ENCODE peak calls at places on chromosomes 16 and 17, in seven cellular contexts. W, C, R, U, K, L and V are unnamed samples. For H3K9me3, the result is how much of the 10 kb centered on the place peaks cover.

GRCh38 chr16:72986011-72986410 is 61.9 kb downstream of the ZFHX3 start:
- DNase-seq in K (no peak), U (no peak), R (no peak), L (peak), W (no peak), C (peak), V (peak)

GRCh38 chr16:69393898-69394849 is 8.4 kb upstream of the TERF2 start:
- DNase-seq in K (no peak), W (no peak), R (no peak), C (no peak), L (no peak), U (no peak), V (no peak)

GRCh38 chr16:84367750-84368320 is 503 bp upstream of the ATP2C2 start:
- DNase-seq in C (no peak), K (no peak), U (peak), L (no peak), R (peak), W (peak), V (no peak)

GRCh38 chr16:71867934-71868333 is 16.0 kb downstream of the ZNF821 start:
- DNase-seq in W (no peak), U (no peak), C (peak), R (no peak), L (no peak), K (no peak), V (no peak)

GRCh38 chr17:64128787-64129514 is 993 bp downstream of the ERN1 start:
- DNase-seq in L (no peak), K (no peak), R (peak), U (peak), W (peak), C (no peak), V (no peak)

GRCh38 chr17:76716834-76717205 is 6.1 kb upstream of the MXRA7 start:
- DNase-seq in K (no peak), R (no peak), C (no peak), W (no peak), L (no peak), U (no peak), V (peak)

GRCh38 chr17:40307691-40308289 is 1.2 kb upstream of the RARA start:
- DNase-seq in U (peak), C (no peak), W (no peak), R (no peak), L (no peak), K (no peak), V (no peak)

GRCh38 chr17:30443721-30444120 is 33.5 kb upstream of the GOSR1 start:
- DNase-seq in R (no peak), K (no peak), W (no peak), C (no peak), U (no peak), L (no peak), V (no peak)

GRCh38 chr17:41325611-41326010 is 10.1 kb upstream of the KRTAP17-1 start:
- DNase-seq in W (no peak), U (no peak), K (no peak), R (no peak), C (no peak), L (no peak), V (no peak)

GRCh38 chr17:17171991-17172939 is 33.9 kb downstream of the PLD6 start:
- DNase-seq in L (no peak), R (no peak), K (no peak), C (peak), U (peak), W (no peak), V (no peak)

GRCh38 chr17:14161419-14161818 is 75.2 kb downstream of the CDRT15 start:
- DNase-seq in L (no peak), W (no peak), U (no peak), K (no peak), R (no peak), C (no peak), V (no peak)

GRCh38 chr17:14156689-14157088 is 80.0 kb downstream of the CDRT15 start:
- DNase-seq in L (no peak), U (no peak), W (no peak), R (no peak), C (no peak), K (no peak), V (no peak)

GRCh38 chr17:14157822-14158221 is 78.8 kb downstream of the CDRT15 start:
- DNase-seq in R (no peak), K (no peak), U (no peak), L (no peak), C (no peak), W (no peak), V (no peak)

GRCh38 chr17:14153374-14153773 is 83.3 kb downstream of the CDRT15 start:
- DNase-seq in L (no peak), W (no peak), R (no peak), C (no peak), K (no peak), U (no peak), V (no peak)

DNA sequence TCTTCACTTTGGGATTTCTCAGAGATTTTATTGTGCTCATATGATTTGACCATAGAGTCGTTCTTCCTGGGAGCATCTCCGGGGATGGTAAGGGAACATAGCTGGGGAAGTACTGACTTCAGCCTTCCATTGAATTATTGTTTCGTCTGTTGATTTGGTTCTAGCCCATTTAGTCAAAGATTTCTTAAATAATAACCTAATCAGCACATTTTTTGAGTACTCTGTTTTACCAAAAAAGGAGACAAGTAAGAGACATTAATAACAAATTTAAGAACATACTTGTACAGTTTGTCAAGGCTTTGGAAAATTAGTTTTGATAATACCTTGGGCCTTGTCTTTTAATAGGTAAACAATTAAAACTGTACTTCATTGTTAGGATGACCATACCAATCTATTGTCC is 78.0 kb downstream of the CDRT15 start:
- DNase-seq in L (no peak), C (no peak), W (no peak), R (no peak), U (no peak), K (no peak), V (no peak)
- H3K9me3 ChIP-seq in L (under half), C (under half), W (under half), R (under half), U (under half), K (under half), V (under half)

DNA sequence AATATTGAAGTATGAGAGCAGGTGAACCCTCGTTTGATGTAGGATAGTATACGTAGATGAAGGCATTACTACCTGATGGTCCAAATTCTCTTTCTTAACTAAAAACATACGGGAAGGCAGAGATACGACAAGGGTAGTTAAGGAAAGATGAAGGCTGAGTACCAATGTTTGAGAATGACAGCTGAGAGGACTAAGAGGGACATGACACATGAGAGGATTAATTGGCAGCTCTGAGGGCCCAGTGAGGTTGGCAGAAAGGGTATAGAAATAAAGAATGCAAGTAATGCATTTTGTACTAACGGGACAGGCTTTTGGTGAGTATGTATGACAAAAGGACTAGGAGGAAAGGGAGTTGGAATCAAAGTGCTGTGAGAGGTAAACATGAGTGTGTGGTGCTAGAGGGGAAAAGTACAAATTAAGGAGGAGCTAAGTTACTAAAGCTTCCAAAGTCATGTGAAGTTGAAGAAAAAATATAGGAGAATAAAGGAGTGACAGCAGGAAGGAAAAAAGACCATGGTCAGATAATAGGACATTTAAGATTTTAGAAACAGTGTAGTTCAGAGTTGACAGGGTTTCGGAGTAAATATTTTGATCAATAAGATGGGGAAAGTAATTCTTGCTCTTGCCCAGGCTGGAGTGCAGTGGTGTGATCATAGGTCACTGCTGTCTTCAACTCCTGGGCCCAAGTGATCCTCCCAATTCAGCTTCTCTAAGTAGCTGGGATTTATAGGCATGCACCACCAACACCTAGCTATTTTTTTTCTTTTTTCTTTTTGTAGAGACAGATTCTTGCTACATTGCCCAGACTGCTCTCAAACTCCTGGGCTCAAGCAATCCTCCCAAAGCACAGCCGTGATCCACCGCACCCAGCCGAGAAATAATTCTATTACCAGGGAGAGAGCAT is 43.1 kb upstream of the ITGA2B start:
- DNase-seq in U (no peak), C (no peak), R (no peak), L (no peak), W (no peak), K (no peak), V (no peak)
- H3K9me3 ChIP-seq in U (under half), C (under half), R (under half), L (under half), W (under half), K (under half), V (under half)

GRCh38 chr17:27083408-27084185 is 210.3 kb upstream of the WSB1 start:
- DNase-seq in R (no peak), L (no peak), W (no peak), U (no peak), C (no peak), K (no peak), V (no peak)
- H3K9me3 ChIP-seq in R (under half), L (under half), W (under half), U (under half), C (half or more), K (under half), V (under half)

GRCh38 chr16:75181630-75182029 is 25.3 kb downstream of the CTRB2 start:
- DNase-seq in K (no peak), L (no peak), C (no peak), R (no peak), W (no peak), U (no peak), V (no peak)

GRCh38 chr16:75176926-75177325 is 28.6 kb downstream of the ZFP1 start:
- DNase-seq in L (no peak), U (no peak), K (no peak), R (no peak), W (no peak), C (no peak), V (no peak)

GRCh38 chr16:75175074-75175473 is 26.8 kb downstream of the ZFP1 start:
- DNase-seq in W (no peak), C (no peak), L (no peak), K (no peak), U (no peak), R (no peak), V (no peak)

DNA sequence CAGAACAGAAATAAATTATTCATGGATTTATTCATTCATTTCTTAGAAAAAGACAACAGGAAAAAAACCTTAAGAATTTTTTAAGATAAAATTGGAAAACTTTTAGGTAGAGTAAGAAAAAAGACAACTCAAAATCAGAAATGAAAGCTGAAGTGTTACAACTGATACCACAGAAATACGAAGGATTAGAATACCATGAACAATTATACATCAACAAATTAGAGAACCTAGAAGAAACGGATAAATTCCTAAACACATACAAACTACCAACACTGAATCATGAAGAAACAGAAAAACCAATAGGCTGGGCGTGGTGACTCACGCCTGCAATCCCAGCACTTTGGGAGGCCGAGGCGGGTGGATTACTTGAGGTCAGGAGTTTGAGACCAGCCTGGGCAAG is 27.8 kb downstream of the CTRB2 start:
- DNase-seq in K (no peak), C (no peak), U (no peak), R (no peak), W (no peak), L (no peak), V (no peak)
- H3K9me3 ChIP-seq in K (under half), C (under half), U (under half), R (under half), W (under half), L (under half), V (under half)

GRCh38 chr17:61699032-61699431 is 108.0 kb upstream of the NACA2 start:
- DNase-seq in K (no peak), C (no peak), W (no peak), L (no peak), U (no peak), R (no peak), V (no peak)

GRCh38 chr17:61701978-61702377 is 111.0 kb upstream of the NACA2 start:
- DNase-seq in U (no peak), W (no peak), K (no peak), L (no peak), R (no peak), C (no peak), V (no peak)

GRCh38 chr17:61699694-61700093 is 108.7 kb upstream of the NACA2 start:
- DNase-seq in R (no peak), W (no peak), K (no peak), L (no peak), C (no peak), U (no peak), V (no peak)

GRCh38 chr17:61701334-61701733 is 110.3 kb upstream of the NACA2 start:
- DNase-seq in W (no peak), U (no peak), K (no peak), L (no peak), R (no peak), C (no peak), V (no peak)

DNA sequence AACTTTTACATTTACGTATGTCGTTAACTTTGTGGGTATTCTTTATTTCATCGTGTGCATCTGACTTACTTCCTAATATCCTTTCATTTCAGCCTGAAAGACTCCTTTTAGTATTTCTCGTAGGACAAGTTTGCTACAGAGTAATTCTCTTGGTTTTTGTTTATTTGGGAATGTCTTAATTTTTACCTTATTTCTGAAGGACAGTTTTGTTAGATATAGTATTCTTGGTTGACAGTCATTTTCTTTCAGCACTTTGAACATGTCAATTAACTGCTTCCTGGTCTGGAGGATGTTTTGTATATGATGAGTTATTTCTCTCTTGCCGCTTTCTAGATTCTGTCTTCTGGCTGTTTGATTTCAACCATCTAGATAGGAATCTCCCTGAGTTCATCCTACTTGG is 109.2 kb upstream of the NACA2 start:
- DNase-seq in U (no peak), R (no peak), W (no peak), C (no peak), L (no peak), K (no peak), V (no peak)
- H3K9me3 ChIP-seq in U (under half), R (under half), W (half or more), C (half or more), L (under half), K (under half), V (under half)

DNA sequence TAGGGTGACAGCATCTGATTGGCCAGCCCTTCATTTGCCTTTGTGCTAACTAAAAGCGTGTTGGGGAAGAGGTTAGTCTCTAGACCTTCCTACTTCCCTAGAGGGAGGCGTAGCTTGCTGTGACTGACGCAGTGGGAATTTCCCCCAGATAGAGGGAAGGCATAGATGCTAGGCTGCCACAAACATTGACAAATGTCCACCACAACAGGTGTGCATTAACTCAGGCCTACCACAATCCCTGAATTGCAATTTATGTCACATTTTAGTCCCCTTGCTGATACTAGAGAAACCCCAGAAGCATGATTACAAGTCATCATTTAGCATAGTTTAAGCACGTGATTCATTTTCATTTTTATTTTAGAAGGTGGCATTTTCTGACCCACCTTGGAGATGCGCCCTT is 76.3 kb upstream of the WSB1 start:
- DNase-seq in W (no peak), R (no peak), L (no peak), K (no peak), C (no peak), U (no peak), V (no peak)
- H3K9me3 ChIP-seq in W (under half), R (under half), L (under half), K (under half), C (under half), U (under half), V (under half)